ENCODE peak calls at places on chromosome 11, in ten cellular contexts. X is T-helper 17 cell; D is AG10803; V is naive thymus-derived CD4-positive, alpha-beta T cell; S is effector CD8-positive, alpha-beta T cell; E is GDM1; R is activated T-cell treated with anti-CD3 and anti-CD28 coated beads, Interleukin-2, amount 50 U/mL, for 72 hours; J is amygdala; H is stimulated activated CD8-positive, alpha-beta memory T cell treated with anti-CD3 and anti-CD28 coated beads, Interleukin-15, amount 100 ng/mL, for 4 hours; I is activated naive CD8-positive, alpha-beta T cell treated with anti-CD3 and anti-CD28 coated beads, Interleukin-2, amount 50 U/mL, for 24 hours. Y is an unnamed sample.

GRCh38 chr11:23856654-23857053 is 640.2 kb upstream of the LUZP2 start:
- DNase-seq in X (no peak), D (peak; percentile 71), V (no peak), S (no peak), E (no peak), R (no peak), J (no peak), H (no peak), I (no peak), Y (no peak)

GRCh38 chr11:72411623-72412532 is 22.5 kb downstream of the CLPB start:
- DNase-seq in X (no peak), D (no peak), V (no peak), S (no peak), E (peak; percentile 53), R (no peak), J (no peak), H (no peak), I (no peak), Y (no peak)

GRCh38 chr11:126595560-126595959 is 240.1 kb downstream of the ST3GAL4 start:
- DNase-seq in X (no peak), D (no peak), V (no peak), S (no peak), E (no peak), R (no peak), J (no peak), H (no peak), I (no peak), Y (no peak)

GRCh38 chr11:67465190-67465522 is 3.9 kb downstream of the TMEM134 start:
- DNase-seq in X (no peak), D (no peak), V (no peak), S (no peak), E (no peak), R (no peak), J (no peak), H (no peak), I (no peak), Y (no peak)

GRCh38 chr11:126874831-126875230 is 125.7 kb downstream of the KIRREL3 start:
- DNase-seq in X (no peak), D (no peak), V (no peak), S (no peak), E (no peak), R (no peak), J (no peak), H (no peak), I (no peak), Y (no peak)

GRCh38 chr11:724733-725386 is 18.8 kb downstream of the EPS8L2 start:
- DNase-seq in X (no peak), D (no peak), V (no peak), S (no peak), E (no peak), R (no peak), J (no peak), H (no peak), I (no peak), Y (no peak)

GRCh38 chr11:37861671-37862070 is 1263.6 kb upstream of the RAG2 start:
- DNase-seq in X (no peak), D (no peak), V (no peak), S (no peak), E (no peak), R (no peak), J (no peak), H (no peak), I (no peak), Y (no peak)

GRCh38 chr11:9760180-9760550 is 96.3 kb downstream of the SWAP70 start:
- DNase-seq in X (no peak), D (peak; percentile 99), V (no peak), S (no peak), E (no peak), R (no peak), J (peak; percentile 32), H (no peak), I (no peak), Y (peak; percentile 92)

GRCh38 chr11:29260939-29261705 is 755.7 kb downstream of the KCNA4 start:
- DNase-seq in X (no peak), D (peak; percentile 25), V (no peak), S (no peak), E (no peak), R (no peak), J (no peak), H (no peak), I (no peak), Y (no peak)

GRCh38 chr11:69804769-69805508 is 14.3 kb downstream of the FGF3 start:
- DNase-seq in X (no peak), D (no peak), V (no peak), S (no peak), E (no peak), R (no peak), J (no peak), H (no peak), I (no peak), Y (no peak)

GRCh38 chr11:11787305-11788066 is 54.3 kb upstream of the USP47 start:
- DNase-seq in X (peak; percentile 65), D (peak; percentile 69), V (peak; percentile 53), S (peak; percentile 50), E (peak; percentile 29), R (peak; percentile 67), J (peak; percentile 15), H (peak; percentile 19), I (peak; percentile 74), Y (peak; percentile 90)

GRCh38 chr11:12769834-12770345 is 95.7 kb downstream of the TEAD1 start:
- DNase-seq in X (no peak), D (peak; percentile 89), V (no peak), S (no peak), E (no peak), R (no peak), J (no peak), H (no peak), I (no peak), Y (no peak)